ENCODE peak calls at places on chromosome 17, in seven cellular contexts. V, O, K, I, F, Z and R are unnamed samples.

GRCh38 chr17:53472586-53472985 is 350.1 kb upstream of the KIF2B start:
- DNase-seq in V (no peak), O (peak; percentile 27), K (no peak), I (no peak), F (no peak), Z (no peak), R (peak; percentile 47)

GRCh38 chr17:10705727-10706126 is 8.3 kb downstream of the ADPRM start:
- DNase-seq in V (no peak), O (no peak), K (no peak), I (no peak), F (no peak), Z (no peak), R (no peak)

GRCh38 chr17:39928868-39929651 is 1.5 kb downstream of the LRRC3C start:
- DNase-seq in V (no peak), O (peak; percentile 94), K (peak; percentile 63), I (no peak), F (no peak), Z (peak; percentile 96), R (peak; percentile 88)

GRCh38 chr17:2343421-2343820 is 6.1 kb downstream of the SGSM2 start:
- DNase-seq in V (no peak), O (no peak), K (peak; percentile 86), I (no peak), F (no peak), Z (no peak), R (no peak)

GRCh38 chr17:58556833-58557250 is 42.4 kb upstream of the MTMR4 start:
- DNase-seq in V (no peak), O (peak; percentile 31), K (no peak), I (no peak), F (no peak), Z (no peak), R (no peak)

GRCh38 chr17:71741836-71742235 is 379.0 kb upstream of the SOX9 start:
- DNase-seq in V (no peak), O (peak; percentile 36), K (no peak), I (no peak), F (no peak), Z (no peak), R (no peak)

GRCh38 chr17:43772877-43773648 is 5.7 kb downstream of the DUSP3 start:
- DNase-seq in V (peak; percentile 69), O (no peak), K (no peak), I (no peak), F (no peak), Z (no peak), R (no peak)

GRCh38 chr17:67359960-67360817 is 6.2 kb downstream of the PSMD12 start:
- DNase-seq in V (no peak), O (no peak), K (no peak), I (no peak), F (no peak), Z (no peak), R (no peak)

GRCh38 chr17:82720204-82720603 is 3.7 kb downstream of the FN3KRP start:
- DNase-seq in V (no peak), O (no peak), K (no peak), I (peak; percentile 78), F (no peak), Z (no peak), R (no peak)

GRCh38 chr17:50047083-50047482 is 8.8 kb upstream of the ITGA3 start:
- DNase-seq in V (no peak), O (no peak), K (no peak), I (no peak), F (no peak), Z (no peak), R (no peak)

GRCh38 chr17:67503184-67503583 is 126.1 kb downstream of the PITPNC1 start:
- DNase-seq in V (no peak), O (no peak), K (no peak), I (no peak), F (no peak), Z (peak; percentile 81), R (peak; percentile 48)

GRCh38 chr17:40615295-40615988 is 32.2 kb downstream of the SMARCE1 start:
- DNase-seq in V (peak; percentile 71), O (peak; percentile 22), K (peak; percentile 61), I (no peak), F (peak; percentile 72), Z (peak; percentile 72), R (no peak)

GRCh38 chr17:32672701-32673100 is 185.9 kb downstream of the CDK5R1 start:
- DNase-seq in V (no peak), O (no peak), K (no peak), I (no peak), F (no peak), Z (no peak), R (no peak)

GRCh38 chr17:39929657-39930407 is 2.3 kb downstream of the LRRC3C start:
- DNase-seq in V (no peak), O (peak; percentile 89), K (no peak), I (no peak), F (no peak), Z (peak; percentile 93), R (peak; percentile 77)

GRCh38 chr17:37488009-37488604 is 1.6 kb upstream of the DUSP14 start:
- DNase-seq in V (no peak), O (peak; percentile 98), K (peak; percentile 26), I (no peak), F (no peak), Z (peak; percentile 94), R (peak; percentile 96)

GRCh38 chr17:81687770-81688541 is 4.1 kb downstream of the HGS start:
- DNase-seq in V (no peak), O (no peak), K (no peak), I (no peak), F (no peak), Z (no peak), R (no peak)

GRCh38 chr17:62703269-62703775 is 75.9 kb downstream of the MRC2 start:
- DNase-seq in V (peak; percentile 65), O (peak; percentile 16), K (no peak), I (no peak), F (no peak), Z (peak; percentile 93), R (no peak)

GRCh38 chr17:2215616-2216364 is 87.8 kb downstream of the SMG6 start:
- DNase-seq in V (peak; percentile 75), O (peak; percentile 99), K (peak; percentile 59), I (peak; percentile 84), F (no peak), Z (no peak), R (no peak)

GRCh38 chr17:2238432-2239169 is 65.0 kb downstream of the SMG6 start:
- DNase-seq in V (peak; percentile 61), O (no peak), K (no peak), I (no peak), F (no peak), Z (no peak), R (no peak)

GRCh38 chr17:28344011-28344410 is 8.4 kb downstream of the TNFAIP1 start:
- DNase-seq in V (no peak), O (no peak), K (no peak), I (no peak), F (no peak), Z (no peak), R (no peak)

GRCh38 chr17:68526548-68526947 is 14.3 kb downstream of the PRKAR1A start:
- DNase-seq in V (no peak), O (no peak), K (no peak), I (no peak), F (no peak), Z (no peak), R (no peak)

GRCh38 chr17:7380855-7381683 is at the start of gene TNK1:
- DNase-seq in V (peak; percentile 67), O (no peak), K (peak; percentile 85), I (no peak), F (no peak), Z (peak; percentile 59), R (no peak)

GRCh38 chr17:74678541-74678940 is 34.2 kb downstream of the CD300LF start:
- DNase-seq in V (no peak), O (no peak), K (no peak), I (no peak), F (no peak), Z (no peak), R (peak; percentile 13)

GRCh38 chr17:62014526-62014925 is 50.6 kb downstream of the MED13 start:
- DNase-seq in V (no peak), O (peak; percentile 65), K (no peak), I (no peak), F (no peak), Z (no peak), R (no peak)

GRCh38 chr17:58508341-58509067 is 5.9 kb downstream of the MTMR4 start:
- DNase-seq in V (no peak), O (no peak), K (no peak), I (no peak), F (no peak), Z (peak; percentile 26), R (no peak)

GRCh38 chr17:82216301-82217119 is 3.9 kb upstream of the CCDC57 start:
- DNase-seq in V (peak; percentile 85), O (peak; percentile 85), K (peak; percentile 46), I (no peak), F (no peak), Z (peak; percentile 69), R (peak; percentile 61)

GRCh38 chr17:62714016-62714777 is 86.7 kb downstream of the MRC2 start:
- DNase-seq in V (no peak), O (peak; percentile 69), K (no peak), I (peak; percentile 57), F (no peak), Z (no peak), R (peak; percentile 59)

DNA sequence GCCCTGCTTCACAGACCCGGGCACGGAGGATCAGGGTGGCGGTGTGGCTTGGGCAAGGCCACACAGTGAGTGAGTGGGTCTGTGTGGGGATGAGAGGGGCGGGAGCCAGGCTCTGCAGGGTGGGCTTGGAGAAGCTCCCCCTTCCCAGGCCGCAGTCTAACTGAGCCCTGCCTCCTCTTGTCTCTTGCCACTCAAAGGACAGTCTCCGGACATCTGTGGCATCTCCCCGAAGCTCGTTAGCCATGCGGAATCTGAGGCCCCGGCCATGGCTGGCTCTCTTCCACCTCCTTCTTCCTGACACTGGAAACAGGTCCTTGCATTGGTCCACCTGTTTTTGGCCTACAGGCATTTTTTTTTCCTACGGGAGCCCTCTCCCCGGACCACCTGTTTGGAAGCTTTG is 9.3 kb downstream of the ATP2A3 start:
- DNase-seq in V (no peak), O (no peak), K (no peak), I (no peak), F (no peak), Z (no peak), R (no peak)
- H3K4me1 ChIP-seq in V (peaks cover 5% of the 10 kb centered on the region), O (peaks cover 8% of the 10 kb centered on the region), K (peaks cover 2% of the 10 kb centered on the region), I (no peaks in the 10 kb centered on the region), F (peaks cover 8% of the 10 kb centered on the region), Z (peaks cover 9% of the 10 kb centered on the region), R (no peaks in the 10 kb centered on the region)

GRCh38 chr17:5694507-5694906 is 110.2 kb upstream of the NLRP1 start:
- DNase-seq in V (no peak), O (no peak), K (no peak), I (no peak), F (no peak), Z (no peak), R (no peak)
- H3K4me1 ChIP-seq in V (no peaks in the 10 kb centered on the region), O (no peaks in the 10 kb centered on the region), K (no peaks in the 10 kb centered on the region), I (no peaks in the 10 kb centered on the region), F (peaks cover 1% of the 10 kb centered on the region), Z (no peaks in the 10 kb centered on the region), R (no peaks in the 10 kb centered on the region)

GRCh38 chr17:42117397-42118125 is 3.6 kb downstream of the KAT2A start:
- DNase-seq in V (no peak), O (no peak), K (no peak), I (no peak), F (no peak), Z (no peak), R (no peak)
- H3K4me1 ChIP-seq in V (peaks cover 28% of the 10 kb centered on the region), O (peaks cover 4% of the 10 kb centered on the region), K (no peaks in the 10 kb centered on the region), I (peaks cover 54% of the 10 kb centered on the region), F (peaks cover 2% of the 10 kb centered on the region), Z (no peaks in the 10 kb centered on the region), R (peaks cover 11% of the 10 kb centered on the region)

DNA sequence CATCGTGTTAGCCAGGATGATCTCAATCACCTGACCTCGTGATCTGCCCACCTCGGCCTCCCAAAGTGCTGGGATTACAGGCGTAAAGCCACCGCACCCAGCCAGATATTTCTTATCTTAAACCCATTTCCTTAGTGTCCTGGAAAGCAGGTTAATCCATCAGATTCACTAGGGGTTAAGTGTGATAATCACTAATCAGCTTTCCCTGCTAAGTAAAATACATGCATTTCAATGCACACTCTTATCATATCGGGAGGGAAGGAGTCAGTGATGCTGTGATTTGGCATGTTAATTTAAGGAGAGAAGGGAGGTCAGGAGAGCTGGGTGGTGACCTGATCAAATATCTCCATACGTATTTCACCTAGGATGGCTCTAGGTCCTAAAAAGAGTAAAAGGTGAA is 29.1 kb downstream of the STAT3 start:
- DNase-seq in V (no peak), O (no peak), K (no peak), I (no peak), F (no peak), Z (no peak), R (no peak)
- H3K4me1 ChIP-seq in V (peaks cover 66% of the 10 kb centered on the region), O (peaks cover 15% of the 10 kb centered on the region), K (no peaks in the 10 kb centered on the region), I (peaks cover 53% of the 10 kb centered on the region), F (peaks cover 6% of the 10 kb centered on the region), Z (no peaks in the 10 kb centered on the region), R (no peaks in the 10 kb centered on the region)